ENCODE peak calls at places on chromosomes 11 and 22, in ten cellular contexts. V is cardiac fibroblast, N is AG04450, A is activated B cell treated with CpG ODN at 0.5 μM for 24 hours, X is uterus, S is RWPE1, J is astrocyte of the cerebellum, G is endothelial cell of umbilical vein, C is Calu3, Z is AG10803. Q is an unnamed sample.

GRCh38 chr22:35330258-35330861 is 30.7 kb downstream of the TOM1 start:
- DNase-seq in V (peak), N (peak), A (no peak), X (peak), S (peak), J (peak), G (peak), C (no peak), Z (peak), Q (no peak)

GRCh38 chr11:69005631-69006368 is 7.2 kb downstream of the MRGPRF start:
- DNase-seq in V (no peak), N (no peak), A (no peak), X (no peak), S (no peak), J (no peak), G (no peak), C (no peak), Z (no peak), Q (no peak)

GRCh38 chr11:991034-991433 is 45.5 kb downstream of the MUC6 start:
- DNase-seq in V (no peak), N (no peak), A (no peak), X (no peak), S (no peak), J (no peak), G (no peak), C (no peak), Z (no peak), Q (no peak)

GRCh38 chr11:8227156-8228152 is 36.2 kb downstream of the LMO1 start:
- DNase-seq in V (no peak), N (no peak), A (no peak), X (no peak), S (peak), J (no peak), G (no peak), C (no peak), Z (no peak), Q (peak)

GRCh38 chr11:20155683-20156279 is 4.5 kb downstream of the DBX1 start:
- DNase-seq in V (no peak), N (no peak), A (no peak), X (no peak), S (no peak), J (no peak), G (no peak), C (no peak), Z (no peak), Q (no peak)

GRCh38 chr22:18029686-18030267 is 5.4 kb upstream of the MICAL3 start:
- DNase-seq in V (no peak), N (no peak), A (no peak), X (no peak), S (no peak), J (no peak), G (no peak), C (no peak), Z (no peak), Q (no peak)

GRCh38 chr11:73240190-73240781 is 22.2 kb downstream of the P2RY2 start:
- DNase-seq in V (peak), N (no peak), A (no peak), X (peak), S (no peak), J (no peak), G (no peak), C (no peak), Z (peak), Q (no peak)

GRCh38 chr11:34174411-34175041 is 69.1 kb downstream of the NAT10 start:
- DNase-seq in V (peak), N (no peak), A (peak), X (peak), S (peak), J (peak), G (peak), C (peak), Z (peak), Q (no peak)

GRCh38 chr11:135074397-135074998 is 662.5 kb upstream of the B3GAT1 start:
- DNase-seq in V (peak), N (no peak), A (no peak), X (no peak), S (no peak), J (no peak), G (peak), C (no peak), Z (no peak), Q (no peak)

GRCh38 chr11:794013-794765 is 3.9 kb downstream of the SLC25A22 start:
- DNase-seq in V (no peak), N (no peak), A (no peak), X (no peak), S (no peak), J (no peak), G (no peak), C (no peak), Z (no peak), Q (no peak)

GRCh38 chr22:25563757-25564319 is 637 bp upstream of the GRK3 start:
- DNase-seq in V (no peak), N (no peak), A (peak), X (peak), S (no peak), J (no peak), G (peak), C (no peak), Z (no peak), Q (no peak)

GRCh38 chr11:67195971-67196418 is 70.3 kb upstream of the GRK2 start:
- DNase-seq in V (peak), N (no peak), A (no peak), X (peak), S (no peak), J (no peak), G (no peak), C (no peak), Z (peak), Q (no peak)

GRCh38 chr11:114284021-114284420 is 12.2 kb upstream of the NNMT start:
- DNase-seq in V (no peak), N (no peak), A (no peak), X (no peak), S (no peak), J (no peak), G (no peak), C (no peak), Z (peak), Q (no peak)

GRCh38 chr22:22342697-22343602 is 98.4 kb downstream of the VPREB1 start:
- DNase-seq in V (peak), N (no peak), A (peak), X (no peak), S (peak), J (no peak), G (peak), C (peak), Z (no peak), Q (no peak)

GRCh38 chr11:6538892-6539291 is 41.8 kb downstream of the DNHD1 start:
- DNase-seq in V (no peak), N (no peak), A (no peak), X (no peak), S (no peak), J (no peak), G (no peak), C (no peak), Z (no peak), Q (no peak)

GRCh38 chr11:67484847-67485311 is 2.1 kb downstream of the AIP start:
- DNase-seq in V (no peak), N (no peak), A (peak), X (no peak), S (no peak), J (no peak), G (no peak), C (no peak), Z (no peak), Q (no peak)

GRCh38 chr11:108614086-108614485 is 20.5 kb upstream of the EXPH5 start:
- DNase-seq in V (no peak), N (no peak), A (no peak), X (no peak), S (no peak), J (no peak), G (no peak), C (no peak), Z (no peak), Q (no peak)

GRCh38 chr11:112555491-112556364 is 295.1 kb upstream of the PLET1 start:
- DNase-seq in V (peak), N (no peak), A (peak), X (peak), S (no peak), J (no peak), G (peak), C (peak), Z (peak), Q (no peak)

GRCh38 chr22:22031571-22031970 is 49.0 kb upstream of the TOP3B start:
- DNase-seq in V (no peak), N (no peak), A (no peak), X (no peak), S (no peak), J (no peak), G (no peak), C (no peak), Z (no peak), Q (no peak)

GRCh38 chr11:116461789-116462188 is 311.0 kb downstream of the BUD13 start:
- DNase-seq in V (no peak), N (no peak), A (no peak), X (no peak), S (no peak), J (no peak), G (no peak), C (no peak), Z (no peak), Q (no peak)

GRCh38 chr11:109267293-109268095 is 154.5 kb upstream of the C11orf87 start:
- DNase-seq in V (no peak), N (no peak), A (no peak), X (no peak), S (no peak), J (peak), G (no peak), C (no peak), Z (peak), Q (peak)

GRCh38 chr11:82718307-82718706 is 15.4 kb downstream of the FAM181B start:
- DNase-seq in V (peak), N (peak), A (no peak), X (no peak), S (peak), J (peak), G (peak), C (peak), Z (peak), Q (no peak)

GRCh38 chr22:37609240-37610152 is 862 bp downstream of the GGA1 start:
- DNase-seq in V (no peak), N (no peak), A (no peak), X (no peak), S (peak), J (no peak), G (no peak), C (no peak), Z (no peak), Q (no peak)

GRCh38 chr11:71251761-71252433 is 480 bp downstream of the SHANK2 start:
- DNase-seq in V (no peak), N (no peak), A (peak), X (no peak), S (peak), J (no peak), G (no peak), C (peak), Z (no peak), Q (no peak)

GRCh38 chr11:68380786-68381622 is 68.6 kb downstream of the LRP5 start:
- DNase-seq in V (peak), N (no peak), A (no peak), X (no peak), S (no peak), J (no peak), G (peak), C (no peak), Z (peak), Q (no peak)

GRCh38 chr22:46897246-46897623 is 134.8 kb downstream of the TBC1D22A start:
- DNase-seq in V (no peak), N (no peak), A (no peak), X (no peak), S (no peak), J (no peak), G (no peak), C (no peak), Z (no peak), Q (no peak)

GRCh38 chr11:114192841-114193389 is 103.3 kb upstream of the NNMT start:
- DNase-seq in V (no peak), N (no peak), A (no peak), X (no peak), S (no peak), J (peak), G (no peak), C (no peak), Z (no peak), Q (no peak)

GRCh38 chr11:3836903-3837302 is 3.9 kb downstream of the RHOG start:
- DNase-seq in V (no peak), N (no peak), A (no peak), X (no peak), S (no peak), J (no peak), G (no peak), C (no peak), Z (no peak), Q (no peak)

GRCh38 chr11:122721201-122721963 is 65.9 kb downstream of the UBASH3B start:
- DNase-seq in V (no peak), N (no peak), A (no peak), X (no peak), S (no peak), J (no peak), G (no peak), C (no peak), Z (no peak), Q (no peak)

GRCh38 chr11:57240757-57241156 is 3.7 kb upstream of the APLNR start:
- DNase-seq in V (no peak), N (no peak), A (no peak), X (no peak), S (no peak), J (no peak), G (no peak), C (no peak), Z (no peak), Q (no peak)

GRCh38 chr22:25069758-25070461 is 117.4 kb downstream of the KIAA1671 start:
- DNase-seq in V (no peak), N (no peak), A (no peak), X (peak), S (no peak), J (no peak), G (peak), C (no peak), Z (no peak), Q (no peak)

GRCh38 chr11:6022954-6023353 is 7.6 kb downstream of the OR56A1 start:
- DNase-seq in V (peak), N (no peak), A (no peak), X (no peak), S (peak), J (peak), G (peak), C (peak), Z (peak), Q (peak)

GRCh38 chr11:1055990-1056771 is 18.5 kb upstream of the MUC2 start:
- DNase-seq in V (no peak), N (no peak), A (no peak), X (no peak), S (no peak), J (no peak), G (no peak), C (no peak), Z (no peak), Q (no peak)

GRCh38 chr11:59705281-59705680 is 8.4 kb downstream of the OR10V1 start:
- DNase-seq in V (no peak), N (no peak), A (no peak), X (no peak), S (no peak), J (no peak), G (no peak), C (no peak), Z (no peak), Q (no peak)

GRCh38 chr22:19477321-19478085 is 1.5 kb downstream of the UFD1 start:
- DNase-seq in V (peak), N (no peak), A (no peak), X (no peak), S (no peak), J (no peak), G (peak), C (no peak), Z (peak), Q (no peak)

GRCh38 chr22:23531966-23532735 is 47.9 kb downstream of the IGLL1 start:
- DNase-seq in V (no peak), N (no peak), A (no peak), X (no peak), S (no peak), J (no peak), G (no peak), C (no peak), Z (no peak), Q (no peak)

GRCh38 chr11:44631831-44632230 is 66.4 kb downstream of the CD82 start:
- DNase-seq in V (no peak), N (no peak), A (no peak), X (no peak), S (no peak), J (no peak), G (no peak), C (no peak), Z (no peak), Q (no peak)

GRCh38 chr11:66878554-66878953 is 21.7 kb downstream of the LRFN4 start:
- DNase-seq in V (no peak), N (no peak), A (no peak), X (no peak), S (no peak), J (no peak), G (no peak), C (no peak), Z (no peak), Q (no peak)

GRCh38 chr11:125138966-125139365 is 25.6 kb upstream of the PKNOX2 start:
- DNase-seq in V (no peak), N (no peak), A (no peak), X (no peak), S (no peak), J (no peak), G (no peak), C (no peak), Z (no peak), Q (no peak)

GRCh38 chr11:125141686-125142535 is 22.6 kb upstream of the PKNOX2 start:
- DNase-seq in V (peak), N (no peak), A (peak), X (no peak), S (peak), J (no peak), G (peak), C (peak), Z (peak), Q (no peak)

GRCh38 chr11:125146232-125146631 is 18.3 kb upstream of the PKNOX2 start:
- DNase-seq in V (no peak), N (no peak), A (no peak), X (no peak), S (no peak), J (no peak), G (no peak), C (no peak), Z (no peak), Q (no peak)

GRCh38 chr11:125140251-125140650 is 24.3 kb upstream of the PKNOX2 start:
- DNase-seq in V (no peak), N (no peak), A (no peak), X (no peak), S (no peak), J (no peak), G (no peak), C (no peak), Z (no peak), Q (no peak)

GRCh38 chr11:125141178-125141577 is 23.4 kb upstream of the PKNOX2 start:
- DNase-seq in V (no peak), N (no peak), A (no peak), X (no peak), S (no peak), J (no peak), G (no peak), C (no peak), Z (no peak), Q (no peak)
- TF ChIP-seq CTCF in V (no peak), N (no peak), A (no peak), X (no peak), S (no peak), J (no peak), G (no peak), C (no peak), Z (no peak), Q (no peak)

GRCh38 chr22:41905411-41906202 is 9.3 kb downstream of the SHISA8 start:
- DNase-seq in V (no peak), N (no peak), A (no peak), X (no peak), S (no peak), J (no peak), G (no peak), C (no peak), Z (no peak), Q (no peak)
- TF ChIP-seq CTCF in V (no peak), N (no peak), A (no peak), X (no peak), S (no peak), J (no peak), G (no peak), C (no peak), Z (no peak), Q (no peak)

GRCh38 chr22:30423959-30424380 is 1.6 kb upstream of the MTFP1 start:
- DNase-seq in V (peak), N (peak), A (peak), X (peak), S (peak), J (peak), G (peak), C (peak), Z (peak), Q (peak)

GRCh38 chr22:30425327-30425615 is 297 bp upstream of the MTFP1 start:
- DNase-seq in V (no peak), N (no peak), A (no peak), X (no peak), S (no peak), J (no peak), G (no peak), C (no peak), Z (no peak), Q (no peak)

GRCh38 chr22:30425616-30426394 is at the start of gene MTFP1:
- DNase-seq in V (peak), N (no peak), A (peak), X (peak), S (peak), J (no peak), G (peak), C (peak), Z (peak), Q (no peak)

GRCh38 chr22:30423296-30423958 is 2.1 kb upstream of the MTFP1 start:
- DNase-seq in V (no peak), N (no peak), A (no peak), X (no peak), S (peak), J (no peak), G (no peak), C (peak), Z (no peak), Q (no peak)

GRCh38 chr22:30424471-30425326 is 869 bp upstream of the MTFP1 start:
- DNase-seq in V (peak), N (no peak), A (no peak), X (peak), S (no peak), J (no peak), G (no peak), C (peak), Z (no peak), Q (no peak)
- TF ChIP-seq CTCF in V (no peak), N (no peak), A (no peak), X (no peak), S (no peak), J (no peak), G (no peak), C (no peak), Z (peak), Q (peak)

DNA sequence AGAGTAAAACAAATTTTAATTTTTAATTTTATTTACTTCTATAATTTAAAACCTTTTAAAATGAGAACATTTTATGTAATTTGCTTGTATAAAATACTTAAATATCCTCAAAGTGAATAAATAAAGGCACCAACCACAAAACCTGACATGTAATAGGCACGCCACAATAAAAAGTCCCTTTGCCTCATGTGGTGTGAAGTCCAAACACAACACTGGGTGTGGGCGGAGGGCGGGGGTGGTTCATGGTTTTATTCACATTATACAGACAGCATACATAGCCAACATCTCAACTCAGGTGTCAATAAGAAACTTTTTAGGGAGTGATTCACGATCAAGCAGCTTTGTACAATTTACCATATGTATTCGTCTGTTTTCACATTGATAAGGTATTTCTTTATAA is 107.9 kb downstream of the ANO3 start:
- DNase-seq in V (no peak), N (no peak), A (no peak), X (no peak), S (no peak), J (no peak), G (no peak), C (no peak), Z (no peak), Q (no peak)
- TF ChIP-seq CTCF in V (no peak), N (no peak), A (no peak), X (no peak), S (no peak), J (no peak), G (no peak), C (no peak), Z (no peak), Q (no peak)

DNA sequence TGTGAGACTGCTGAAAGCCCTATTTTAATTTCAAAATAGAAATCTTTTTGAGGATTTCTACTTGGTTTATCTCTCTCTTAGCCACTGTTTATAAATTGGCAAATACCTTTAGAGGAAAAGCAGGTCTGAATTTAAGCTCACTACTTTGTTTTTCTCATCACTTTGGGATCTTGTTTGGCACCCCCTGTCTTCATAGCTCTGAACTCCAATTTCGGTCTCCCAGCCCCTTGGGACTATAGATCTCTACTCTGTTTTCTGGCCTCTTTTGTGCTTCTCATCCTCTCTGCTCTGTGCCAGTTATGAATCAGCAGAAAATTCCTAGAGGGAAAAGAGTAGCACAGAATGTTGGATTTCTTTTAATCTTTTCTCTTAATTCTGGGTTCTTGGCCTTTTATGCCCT is 118.3 kb downstream of the CYP2R1 start:
- DNase-seq in V (peak), N (no peak), A (no peak), X (no peak), S (no peak), J (no peak), G (no peak), C (peak), Z (no peak), Q (no peak)
- TF ChIP-seq CTCF in V (peak), N (peak), A (no peak), X (no peak), S (no peak), J (peak), G (no peak), C (no peak), Z (no peak), Q (peak)

DNA sequence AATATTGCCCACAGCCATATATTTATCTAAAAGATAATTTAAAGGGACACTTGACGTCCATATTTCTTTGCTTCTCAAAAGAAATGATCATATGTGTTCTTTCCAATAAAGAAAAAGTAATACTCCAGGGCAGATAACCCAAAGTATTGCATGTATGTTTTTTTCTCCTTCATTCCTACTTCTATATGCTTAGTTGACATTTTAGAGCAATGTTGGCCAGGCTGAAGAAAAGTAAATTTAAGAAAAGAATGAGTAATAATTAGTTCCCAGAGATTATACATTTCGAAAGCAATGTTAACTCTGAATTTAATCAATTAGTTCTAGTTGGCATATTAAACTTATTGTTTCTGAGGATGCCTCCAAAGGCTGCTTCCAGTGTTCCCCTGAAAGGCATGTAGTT is 48.2 kb downstream of the DNAJC24 start:
- DNase-seq in V (no peak), N (no peak), A (no peak), X (no peak), S (no peak), J (no peak), G (no peak), C (no peak), Z (no peak), Q (no peak)
- TF ChIP-seq CTCF in V (no peak), N (no peak), A (no peak), X (no peak), S (no peak), J (no peak), G (no peak), C (no peak), Z (no peak), Q (no peak)